ENCODE peak calls at places on chromosomes 6 and 20, in four cellular contexts. P is aorta, M is AG04449, N is AG04450. S is an unnamed sample.
A peak's percentile ranks its signal among the peaks of the same experiment; 100 is the strongest.

GRCh38 chr20:45355209-45355608 is 7.0 kb upstream of the SDC4 start:
- DNase-seq in P (no peak), N (no peak), M (no peak), S (no peak)

GRCh38 chr6:116461563-116462507 is 660 bp downstream of the CALHM6 start:
- DNase-seq in M (no peak), P (peak; percentile 85), N (no peak), S (peak; percentile 15)

GRCh38 chr6:143160439-143161220 is 99.9 kb downstream of the AIG1 start:
- DNase-seq in M (no peak), N (no peak), P (no peak), S (no peak)

GRCh38 chr6:16238057-16238657 is at the start of gene GMPR:
- DNase-seq in N (no peak), M (no peak), P (peak; percentile 95), S (no peak)

GRCh38 chr20:10172998-10173655 is 45.5 kb upstream of the SNAP25 start:
- DNase-seq in N (no peak), P (no peak), M (no peak), S (no peak)

GRCh38 chr6:113011389-113011788 is 664.3 kb downstream of the RFPL4B start:
- DNase-seq in M (no peak), N (no peak), P (no peak), S (no peak)

GRCh38 chr6:52167272-52167671 is 18.9 kb upstream of the IL17A start:
- DNase-seq in M (no peak), P (no peak), N (no peak), S (no peak)

GRCh38 chr6:156779206-156780116 is 2.3 kb downstream of the ARID1B start:
- DNase-seq in P (peak; percentile 86), M (no peak), N (no peak), S (no peak)

GRCh38 chr6:7827142-7827541 is 83.4 kb downstream of the TXNDC5 start:
- DNase-seq in M (no peak), P (no peak), N (no peak), S (peak; percentile 13)

GRCh38 chr6:6728169-6728941 is 139.8 kb downstream of the LY86 start:
- DNase-seq in M (no peak), P (no peak), N (no peak), S (no peak)

GRCh38 chr20:35616465-35617396 is 1.1 kb downstream of the SPAG4 start:
- DNase-seq in N (peak; percentile 98), M (peak; percentile 93), P (peak; percentile 96), S (peak; percentile 98)

GRCh38 chr6:37409501-37409900 is 23.5 kb upstream of the CMTR1 start:
- DNase-seq in M (no peak), P (no peak), N (no peak), S (no peak)

GRCh38 chr6:106444777-106445507 is 84.4 kb downstream of the CRYBG1 start:
- DNase-seq in P (no peak), N (peak; percentile 32), M (no peak), S (no peak)

GRCh38 chr6:18861182-18861581 is 474.0 kb downstream of the RNF144B start:
- DNase-seq in N (no peak), M (no peak), P (no peak), S (no peak)

GRCh38 chr6:161598896-161599295 is 325.0 kb upstream of the AGPAT4 start:
- DNase-seq in M (no peak), N (no peak), P (no peak), S (no peak)

GRCh38 chr6:166145751-166146150 is 21.9 kb downstream of the TBXT start:
- DNase-seq in M (no peak), N (no peak), P (no peak), S (no peak)

GRCh38 chr20:21510414-21510971 is 3.4 kb downstream of the NKX2-2 start:
- DNase-seq in M (no peak), N (no peak), P (no peak), S (no peak)

GRCh38 chr20:57398231-57398821 is 7.1 kb downstream of the RBM38 start:
- DNase-seq in M (no peak), P (peak; percentile 77), N (no peak), S (no peak)

GRCh38 chr20:58987790-58988564 is 6.9 kb downstream of the NELFCD start:
- DNase-seq in N (no peak), P (peak; percentile 28), M (no peak), S (no peak)

GRCh38 chr6:27505209-27506027 is 32.5 kb upstream of the ZNF184 start:
- DNase-seq in P (no peak), M (peak; percentile 19), N (no peak), S (no peak)

GRCh38 chr6:30325873-30326445 is 768 bp upstream of the TRIM39 start:
- DNase-seq in N (no peak), P (no peak), M (no peak), S (no peak)

GRCh38 chr20:60787264-60787663 is 464.8 kb upstream of the CDH4 start:
- DNase-seq in P (no peak), N (no peak), M (no peak), S (no peak)

GRCh38 chr6:129651291-129651691 is 58.7 kb downstream of the ARHGAP18 start:
- DNase-seq in M (no peak), P (no peak), N (no peak), S (no peak)

GRCh38 chr6:1797801-1798200 is 188.1 kb downstream of the FOXC1 start:
- DNase-seq in N (no peak), P (no peak), M (no peak), S (no peak)

GRCh38 chr6:121847806-121848522 is 412.5 kb downstream of the GJA1 start:
- DNase-seq in M (no peak), N (no peak), P (no peak), S (no peak)

GRCh38 chr6:130794010-130794675 is 33.1 kb upstream of the SMLR1 start:
- DNase-seq in P (no peak), N (no peak), M (no peak), S (no peak)

GRCh38 chr6:130434174-130434873 is 68.5 kb downstream of the TMEM200A start:
- DNase-seq in N (no peak), M (no peak), P (no peak), S (no peak)

GRCh38 chr6:79824231-79824630 is 123.1 kb downstream of the ELOVL4 start:
- DNase-seq in M (no peak), N (no peak), P (no peak), S (peak; percentile 39)

GRCh38 chr6:105069821-105070445 is 109.9 kb downstream of the POPDC3 start:
- DNase-seq in N (no peak), M (no peak), P (no peak), S (no peak)
- H3K4me3 ChIP-seq in N (no peak overlapping the region), M (no peak overlapping the region), P (no peak overlapping the region), S (no peak overlapping the region)

DNA sequence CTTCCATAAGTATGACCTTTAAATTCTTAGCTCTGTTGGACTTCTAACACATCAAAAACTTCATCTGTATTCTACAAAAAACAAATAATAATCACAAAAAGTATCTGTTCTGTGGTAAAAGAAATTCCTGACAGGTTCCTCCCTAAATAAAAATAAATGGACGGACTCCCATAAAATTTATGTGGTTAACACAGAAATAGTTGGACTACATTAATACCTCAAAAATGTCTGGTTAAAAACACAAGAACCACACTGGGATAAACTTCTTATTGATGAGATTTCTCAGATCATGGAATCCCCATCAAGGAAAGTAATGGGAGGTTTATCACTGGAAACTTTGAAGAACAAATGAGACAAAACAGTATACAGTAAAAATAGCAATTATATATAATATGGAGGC is 172.4 kb downstream of the MOXD1 start:
- DNase-seq in P (no peak), M (no peak), N (no peak), S (no peak)
- H3K4me3 ChIP-seq in P (no peak overlapping the region), M (no peak overlapping the region), N (no peak overlapping the region), S (no peak overlapping the region)

GRCh38 chr6:138161434-138162103 is at the start of gene ARFGEF3:
- DNase-seq in N (no peak), M (no peak), P (peak; percentile 85), S (no peak)

GRCh38 chr6:138162104-138162946 is 586 bp downstream of the ARFGEF3 start:
- DNase-seq in P (peak; percentile 76), N (no peak), M (no peak), S (no peak)

GRCh38 chr6:138159246-138159645 is 2.5 kb upstream of the ARFGEF3 start:
- DNase-seq in P (no peak), N (no peak), M (no peak), S (no peak)

GRCh38 chr6:138160329-138161117 is 1.2 kb upstream of the ARFGEF3 start:
- DNase-seq in N (no peak), P (no peak), M (no peak), S (no peak)

DNA sequence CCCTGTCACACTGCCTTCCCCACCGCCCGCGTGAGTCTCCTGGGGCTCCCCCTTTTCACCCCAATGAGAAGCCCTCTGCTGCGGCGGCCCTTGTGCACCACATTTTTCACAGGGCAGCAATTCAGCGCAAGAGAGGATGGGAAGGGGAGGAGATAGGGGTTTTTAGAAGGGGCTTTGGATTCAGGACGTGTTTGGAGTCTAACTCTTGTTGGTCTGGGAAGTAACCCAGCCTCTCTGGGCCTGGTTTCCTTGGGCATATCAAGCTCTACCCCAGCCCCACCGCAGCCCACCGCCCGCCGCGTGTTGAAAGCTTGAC is 663 bp upstream of the ARFGEF3 start:
- DNase-seq in M (no peak), N (no peak), P (no peak), S (no peak)
- H3K4me3 ChIP-seq in M (peak overlapping the region; percentile 53), N (peak overlapping the region; percentile 54), P (no peak overlapping the region), S (peak overlapping the region; percentile 71)

GRCh38 chr6:67200626-67201403 is 1434.3 kb upstream of the ADGRB3 start:
- DNase-seq in N (no peak), M (no peak), P (no peak), S (no peak)
- H3K4me3 ChIP-seq in N (no peak overlapping the region), M (no peak overlapping the region), P (no peak overlapping the region), S (no peak overlapping the region)

GRCh38 chr20:50557549-50558134 is 47.5 kb downstream of the PTPN1 start:
- DNase-seq in P (no peak), N (no peak), M (no peak), S (no peak)

GRCh38 chr20:50559856-50560623 is 49.9 kb downstream of the PTPN1 start:
- DNase-seq in P (no peak), N (no peak), M (no peak), S (no peak)

GRCh38 chr20:50560867-50561266 is 50.7 kb downstream of the PTPN1 start:
- DNase-seq in M (no peak), P (no peak), N (no peak), S (no peak)

GRCh38 chr20:50559149-50559548 is 49.0 kb downstream of the PTPN1 start:
- DNase-seq in M (no peak), P (no peak), N (no peak), S (no peak)

DNA sequence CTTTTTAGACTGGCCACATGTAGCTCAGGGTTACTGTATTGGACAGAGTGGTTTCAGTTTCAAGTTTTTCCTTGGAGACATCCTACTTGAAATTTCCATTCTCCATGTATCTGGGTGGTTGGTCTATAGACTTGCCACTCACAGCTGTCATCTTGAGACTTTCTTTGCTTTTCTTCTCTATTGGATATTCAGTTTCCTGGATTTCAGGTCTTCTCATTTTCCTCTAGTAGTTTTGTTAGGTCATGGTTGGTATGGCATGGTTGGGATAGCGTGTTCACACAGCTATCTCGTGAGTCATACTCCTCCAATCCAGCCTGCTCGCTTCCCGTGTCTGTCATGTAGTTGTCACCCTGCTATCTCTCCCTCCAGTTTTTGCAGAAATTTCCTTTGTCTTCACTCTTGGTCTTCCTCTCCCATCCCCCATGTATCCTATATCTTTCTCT is 48.3 kb downstream of the PTPN1 start:
- DNase-seq in N (no peak), P (no peak), M (peak; percentile 34), S (peak; percentile 49)
- H3K4me3 ChIP-seq in N (no peak overlapping the region), P (no peak overlapping the region), M (no peak overlapping the region), S (no peak overlapping the region)

DNA sequence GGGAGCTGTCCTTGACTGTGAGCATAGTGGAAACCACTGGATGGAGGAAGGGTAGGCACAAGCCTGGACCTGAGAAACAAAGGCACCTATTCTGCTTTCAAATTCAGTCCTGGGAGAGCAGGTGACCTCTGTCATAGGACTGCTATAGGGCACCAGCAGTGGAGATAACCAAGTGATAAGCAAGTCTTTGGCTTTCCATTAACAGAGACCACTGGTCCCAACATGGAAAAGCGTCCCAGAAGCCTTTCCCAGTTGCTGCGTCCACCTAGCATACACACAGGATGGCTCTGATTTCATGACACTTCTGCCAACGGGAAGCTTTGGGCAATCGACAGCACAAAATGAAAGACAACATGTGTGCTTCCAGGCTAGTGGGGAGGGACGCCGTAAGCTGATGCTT is 8.9 kb downstream of the SLC22A3 start:
- DNase-seq in P (no peak), M (no peak), N (no peak), S (no peak)
- H3K4me3 ChIP-seq in P (no peak overlapping the region), M (no peak overlapping the region), N (no peak overlapping the region), S (no peak overlapping the region)

S was measured in skeletal muscle cell.